ENCODE peak calls at places on chromosome 19, in four cellular contexts. Z, X, H and P are unnamed samples.

GRCh38 chr19:14004619-14005380 is 1.3 kb downstream of the RFX1 start:
- DNase-seq in Z (peak), X (peak), H (peak), P (peak)

GRCh38 chr19:29529646-29530548 is 4.1 kb downstream of the VSTM2B start:
- DNase-seq in Z (peak), X (peak), H (no peak), P (no peak)

GRCh38 chr19:778910-779653 is 18.2 kb upstream of the PTBP1 start:
- DNase-seq in Z (no peak), X (peak), H (peak), P (peak)

GRCh38 chr19:4867534-4868285 is at the start of gene PLIN3:
- DNase-seq in Z (peak), X (peak), H (peak), P (peak)

GRCh38 chr19:28468701-28469459 is 744.1 kb downstream of the UQCRFS1 start:
- DNase-seq in Z (no peak), X (peak), H (no peak), P (no peak)

GRCh38 chr19:18984251-18984650 is 43.2 kb upstream of the HOMER3 start:
- DNase-seq in Z (no peak), X (no peak), H (no peak), P (no peak)

GRCh38 chr19:19750131-19750841 is 17.4 kb upstream of the ZNF14 start:
- DNase-seq in Z (no peak), X (no peak), H (no peak), P (no peak)

GRCh38 chr19:11096210-11096841 is 7.1 kb downstream of the LDLR start:
- DNase-seq in Z (peak), X (peak), H (peak), P (peak)

GRCh38 chr19:18670313-18670712 is 13.2 kb upstream of the CRTC1 start:
- DNase-seq in Z (no peak), X (no peak), H (no peak), P (no peak)

GRCh38 chr19:55467236-55468053 is 2.9 kb upstream of the C19orf85 start:
- DNase-seq in Z (peak), X (peak), H (peak), P (no peak)

GRCh38 chr19:57668635-57669034 is at the start of gene ZSCAN4:
- DNase-seq in Z (no peak), X (no peak), H (no peak), P (no peak)

GRCh38 chr19:32798201-32798600 is 71.4 kb downstream of the SLC7A9 start:
- DNase-seq in Z (no peak), X (no peak), H (no peak), P (no peak)

GRCh38 chr19:33737704-33738103 is 59.0 kb upstream of the KCTD15 start:
- DNase-seq in Z (no peak), X (no peak), H (no peak), P (no peak)

DNA sequence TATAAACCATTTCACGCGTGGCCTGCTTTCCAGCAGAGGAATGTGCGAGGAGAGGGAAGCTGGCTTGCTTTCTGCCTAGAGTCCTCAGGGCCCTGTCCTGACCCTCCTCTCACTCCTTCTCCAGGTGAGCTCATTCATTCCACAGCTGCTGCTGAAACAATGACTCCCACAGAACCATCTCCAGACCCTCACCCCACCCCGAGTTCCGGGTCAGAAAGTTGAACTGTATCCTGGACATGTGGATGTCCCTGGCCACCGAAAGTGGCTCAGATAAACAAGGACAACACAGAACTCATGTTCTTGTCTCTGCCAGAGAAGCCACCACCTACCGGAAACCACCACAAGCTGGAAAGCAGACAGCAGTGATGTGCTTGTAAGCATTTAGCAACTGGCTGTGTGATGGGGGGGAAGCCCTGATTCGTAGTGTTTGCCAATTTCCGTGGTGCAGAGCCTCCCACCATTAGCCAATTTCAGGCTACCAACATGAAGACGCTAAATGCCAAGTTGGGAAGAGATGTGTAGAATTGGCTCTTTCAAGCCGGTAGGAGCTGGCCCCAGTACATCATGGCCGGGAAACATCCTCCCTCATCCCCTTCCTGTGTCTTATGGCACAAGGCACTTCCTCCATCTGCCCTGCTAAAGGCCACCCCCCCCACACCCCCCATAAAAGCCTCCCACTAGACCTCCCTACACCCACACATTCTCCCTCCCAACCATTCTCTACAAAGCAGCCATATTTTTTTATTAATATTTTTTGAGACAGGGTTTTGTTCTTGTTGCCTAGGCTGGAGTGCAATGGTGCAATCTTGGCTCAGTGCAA is 5.0 kb downstream of the SYCE2 start:
- DNase-seq in Z (no peak), X (peak), H (no peak), P (peak)
- H3K4me3 ChIP-seq in Z (no peak), X (peak), H (no peak), P (no peak)

GRCh38 chr19:46299004-46299509 is 2.2 kb downstream of the HIF3A start:
- DNase-seq in Z (peak), X (peak), H (peak), P (peak)
- TF ChIP-seq POLR2A in Z (no peak), X (no peak), H (no peak), P (no peak)

DNA sequence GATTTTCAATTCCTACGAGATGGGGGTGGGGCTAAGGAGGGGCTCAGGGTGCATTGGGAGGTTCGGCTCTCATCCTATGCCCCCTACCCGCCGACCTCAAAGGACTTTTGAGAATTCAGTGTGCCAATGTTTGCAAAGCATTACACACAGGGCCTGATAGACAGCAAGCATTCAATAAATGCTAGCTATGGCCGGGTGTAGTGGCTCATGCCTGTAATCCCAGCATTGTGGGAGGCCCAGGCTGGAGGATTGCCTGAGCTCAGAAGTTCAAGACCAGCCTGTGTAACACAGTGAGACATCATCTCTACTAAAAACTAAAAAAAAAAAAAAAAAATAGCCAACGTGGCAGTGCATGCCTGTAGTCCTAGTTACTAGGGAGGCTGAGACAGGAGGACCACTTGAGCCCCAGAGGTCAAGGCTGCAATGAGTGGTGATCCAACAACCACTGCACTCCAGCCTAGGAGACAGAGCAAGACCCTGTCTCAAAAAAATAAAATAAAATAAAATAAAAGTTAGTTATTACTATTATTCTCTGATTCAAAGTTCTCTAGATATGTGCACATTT is 1.9 kb upstream of the CBLC start:
- DNase-seq in Z (no peak), X (no peak), H (no peak), P (no peak)
- H3K4me3 ChIP-seq in Z (no peak), X (no peak), H (no peak), P (no peak)

DNA sequence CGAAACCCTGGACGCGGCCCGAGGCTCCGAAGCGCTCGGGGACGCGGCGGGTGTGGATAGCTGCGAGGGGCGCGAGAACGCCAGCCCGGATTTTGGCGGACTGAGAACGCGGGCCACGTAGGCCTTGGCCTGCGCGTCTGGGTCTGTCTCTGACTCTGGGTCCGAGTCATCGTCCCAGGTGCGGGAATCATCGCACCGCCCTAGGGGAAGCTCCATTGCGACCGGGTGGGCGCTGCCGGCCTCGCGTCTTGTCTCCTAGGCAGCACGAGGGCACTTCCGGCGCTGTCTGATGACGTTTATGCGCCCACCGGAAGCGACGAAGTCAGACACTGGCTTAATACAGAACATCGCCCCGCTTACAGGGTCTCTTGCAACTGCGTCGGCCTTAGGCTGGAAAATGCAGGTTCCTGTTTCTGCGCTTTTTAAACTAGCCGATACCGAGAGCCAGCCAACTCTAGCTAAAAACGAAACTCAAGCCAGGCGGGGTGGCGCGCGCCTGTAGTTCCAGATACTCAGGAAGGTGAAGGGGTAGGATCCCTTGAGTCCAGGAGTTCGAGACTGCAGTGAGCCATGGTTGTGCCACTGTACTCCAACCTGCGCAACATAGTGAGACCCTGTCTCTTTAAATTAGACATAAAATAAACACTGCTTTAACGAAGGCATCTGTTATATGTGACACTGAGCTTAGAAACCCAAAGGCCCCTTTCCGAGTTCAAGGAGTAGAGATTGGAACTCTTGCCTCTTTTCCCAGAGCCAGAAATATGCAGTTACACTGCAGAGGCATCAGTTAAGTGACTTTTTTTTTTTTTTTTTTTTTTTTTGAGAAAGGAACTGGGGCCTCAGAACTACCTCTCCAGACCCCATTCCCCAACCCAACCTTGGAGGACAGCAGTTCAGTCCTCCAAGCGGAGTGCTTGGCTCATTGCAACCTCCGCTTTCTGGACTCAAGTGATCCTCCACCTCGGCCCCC is at the start of gene FBXW9:
- DNase-seq in Z (peak), X (peak), H (peak), P (peak)
- TF ChIP-seq POLR2A in Z (no peak), X (peak), H (peak), P (no peak)

GRCh38 chr19:48750351-48750750 is 2.1 kb downstream of the FUT1 start:
- DNase-seq in Z (no peak), X (no peak), H (no peak), P (no peak)
- H3K4me3 ChIP-seq in Z (no peak), X (no peak), H (no peak), P (no peak)

GRCh38 chr19:5891572-5891937 is 12.0 kb downstream of the NDUFA11 start:
- DNase-seq in Z (no peak), X (no peak), H (no peak), P (no peak)
- TF ChIP-seq POLR2A in Z (no peak), X (no peak), H (no peak), P (no peak)

GRCh38 chr19:12647047-12647446 is 19.5 kb downstream of the MAN2B1 start:
- DNase-seq in Z (no peak), X (no peak), H (no peak), P (no peak)

GRCh38 chr19:12646551-12646950 is 20.0 kb downstream of the MAN2B1 start:
- DNase-seq in Z (no peak), X (no peak), H (no peak), P (no peak)

GRCh38 chr19:12648088-12648487 is 18.5 kb downstream of the MAN2B1 start:
- DNase-seq in Z (no peak), X (no peak), H (no peak), P (no peak)

GRCh38 chr19:12649941-12650340 is 16.6 kb downstream of the MAN2B1 start:
- DNase-seq in Z (no peak), X (no peak), H (no peak), P (no peak)

DNA sequence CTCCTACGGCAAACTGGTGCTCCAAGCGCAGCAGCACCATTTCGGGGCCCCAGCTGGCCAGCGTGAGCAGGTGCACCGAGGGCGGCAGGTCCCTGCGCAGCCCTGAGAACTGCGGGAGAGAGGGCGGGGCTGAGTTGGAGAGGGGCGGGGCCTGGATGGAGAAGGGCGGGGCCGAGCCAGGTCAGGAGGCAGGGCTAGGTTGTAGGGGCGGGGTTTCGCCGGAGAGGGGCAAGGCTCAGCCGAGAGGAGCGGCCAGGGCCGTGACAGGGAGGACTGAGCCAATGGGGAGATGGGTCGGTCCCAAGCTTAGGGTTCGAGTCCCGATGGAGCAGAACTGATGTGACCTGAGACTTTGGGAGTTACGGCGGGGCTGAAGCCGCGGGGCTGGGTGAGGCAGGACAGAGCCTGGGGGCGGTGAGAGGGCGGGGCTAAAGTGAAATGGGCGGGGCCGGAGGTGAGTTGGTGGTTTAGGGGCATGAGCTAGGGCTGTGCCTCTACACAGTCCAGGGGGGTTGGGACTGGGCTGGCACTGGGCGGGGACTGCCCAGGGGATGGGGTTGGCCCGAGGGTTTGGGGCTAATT is 19.0 kb downstream of the MAN2B1 start:
- DNase-seq in Z (peak), X (peak), H (peak), P (no peak)
- H3K4me3 ChIP-seq in Z (peak), X (peak), H (no peak), P (no peak)

GRCh38 chr19:49065905-49066512 is 1.4 kb upstream of the NTF4 start:
- DNase-seq in Z (no peak), X (no peak), H (no peak), P (no peak)
- TF ChIP-seq POLR2A in Z (no peak), X (no peak), H (no peak), P (no peak)

DNA sequence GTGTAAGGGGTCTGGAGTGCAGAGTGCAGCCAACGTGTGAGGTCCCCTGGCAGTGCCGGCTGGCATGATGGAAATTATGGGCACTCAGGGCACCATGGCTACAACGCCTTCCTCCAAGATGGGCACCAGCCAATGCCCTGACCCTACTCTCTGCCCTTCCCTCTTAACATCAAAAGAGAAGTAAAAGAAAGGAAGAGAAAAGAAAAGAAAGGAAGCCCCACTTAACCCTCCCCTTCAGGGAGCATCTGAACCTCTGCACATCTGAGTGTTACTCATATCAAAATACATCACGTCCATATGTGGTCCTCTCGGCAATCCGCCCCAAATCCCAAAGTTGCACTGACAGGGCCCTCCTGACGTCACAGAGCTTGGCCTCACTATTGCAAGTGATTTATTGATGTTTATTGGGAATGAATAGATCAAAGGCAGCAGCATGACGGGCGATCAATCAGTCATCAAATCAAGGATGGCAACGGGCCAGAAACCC is 1.4 kb downstream of the TSHZ3 start:
- DNase-seq in Z (no peak), X (peak), H (no peak), P (no peak)
- H3K4me3 ChIP-seq in Z (no peak), X (peak), H (no peak), P (no peak)